ENCODE peak calls at places on chromosomes 16 and 17, in five cellular contexts. W, B, G, J and Q are unnamed samples.

GRCh38 chr16:4976079-4976478 is 17.9 kb downstream of the SEC14L5 start:
- DNase-seq in B (no peak), G (no peak), J (no peak), W (no peak), Q (no peak)

GRCh38 chr17:45940293-45940692 is 45.9 kb downstream of the MAPT start:
- DNase-seq in B (no peak), J (no peak), G (no peak), W (no peak), Q (no peak)

GRCh38 chr17:2157081-2157480 is 102.2 kb downstream of the HIC1 start:
- DNase-seq in B (no peak), J (no peak), W (no peak), G (no peak), Q (peak)

GRCh38 chr16:53043986-53044571 is 8.6 kb downstream of the CHD9NB start:
- DNase-seq in G (peak), W (no peak), J (no peak), B (no peak), Q (no peak)

GRCh38 chr17:59454633-59455105 is 110.7 kb upstream of the DHX40 start:
- DNase-seq in J (no peak), G (no peak), W (no peak), B (no peak), Q (no peak)

GRCh38 chr16:89326721-89327120 is 109.2 kb downstream of the ZNF778 start:
- DNase-seq in B (no peak), J (no peak), W (no peak), G (no peak), Q (no peak)

GRCh38 chr16:57976331-57976796 is 5.4 kb upstream of the CNGB1 start:
- DNase-seq in J (no peak), B (no peak), W (peak), G (no peak), Q (no peak)

GRCh38 chr17:72588961-72589360 is 468.1 kb downstream of the SOX9 start:
- DNase-seq in W (peak), J (no peak), B (no peak), G (peak), Q (no peak)

GRCh38 chr17:17570798-17571716 is 20.5 kb downstream of the PEMT start:
- DNase-seq in J (no peak), W (peak), G (peak), B (no peak), Q (no peak)

GRCh38 chr17:742147-742793 is 9.8 kb downstream of the GEMIN4 start:
- DNase-seq in W (no peak), G (no peak), J (no peak), B (no peak), Q (no peak)

GRCh38 chr16:74999683-75000480 is 1.1 kb downstream of the ZNRF1 start:
- DNase-seq in W (peak), J (no peak), G (peak), B (no peak), Q (no peak)

GRCh38 chr17:7216242-7217112 is 3.2 kb downstream of the DLG4 start:
- DNase-seq in G (no peak), B (no peak), W (no peak), J (no peak), Q (no peak)

GRCh38 chr17:79818026-79818758 is 21.0 kb downstream of the CBX4 start:
- DNase-seq in W (no peak), B (no peak), G (no peak), J (no peak), Q (no peak)

GRCh38 chr17:29663155-29663554 is 40.4 kb upstream of the CORO6 start:
- DNase-seq in B (no peak), W (no peak), G (no peak), J (no peak), Q (no peak)

GRCh38 chr17:33204701-33205100 is 88.4 kb downstream of the ASIC2 start:
- DNase-seq in J (no peak), G (no peak), B (no peak), W (no peak), Q (no peak)

GRCh38 chr16:888901-889570 is 81.7 kb downstream of the LMF1 start:
- DNase-seq in J (no peak), B (no peak), W (no peak), G (no peak), Q (no peak)

GRCh38 chr17:48850792-48851325 is 20.0 kb downstream of the CALCOCO2 start:
- DNase-seq in J (no peak), G (no peak), W (no peak), B (no peak), Q (no peak)

GRCh38 chr17:76671123-76671911 is 27.8 kb upstream of the ST6GALNAC1 start:
- DNase-seq in G (peak), B (peak), J (peak), W (peak), Q (peak)

GRCh38 chr17:73194514-73195222 is 1.8 kb downstream of the COG1 start:
- DNase-seq in J (no peak), G (no peak), W (no peak), B (no peak), Q (no peak)

GRCh38 chr17:39632153-39632941 is 4.6 kb upstream of the STARD3 start:
- DNase-seq in G (peak), J (no peak), W (peak), B (no peak), Q (no peak)

GRCh38 chr16:56911771-56912541 is 20.0 kb upstream of the HERPUD1 start:
- DNase-seq in W (peak), G (no peak), B (no peak), J (no peak), Q (peak)

GRCh38 chr16:68374961-68375660 is 64.3 kb downstream of the PRMT7 start:
- DNase-seq in W (no peak), G (no peak), B (no peak), J (no peak), Q (no peak)

GRCh38 chr16:6375471-6376075 is 957.1 kb upstream of the RBFOX1 start:
- DNase-seq in B (no peak), G (no peak), W (no peak), J (no peak), Q (no peak)

GRCh38 chr17:7435676-7436555 is 681 bp downstream of the TMEM102 start:
- DNase-seq in B (no peak), J (no peak), W (no peak), G (peak), Q (no peak)

GRCh38 chr16:66901626-66902025 is 17.1 kb downstream of the CDH16 start:
- DNase-seq in B (no peak), W (no peak), G (no peak), J (no peak), Q (no peak)